ENCODE peak calls at places on chromosomes 6 and 20, in five cellular contexts. X is coronary artery; K is heart left ventricle; M is activated CD4-positive, alpha-beta T cell treated with anti-CD3 and anti-CD28 coated beads, Interleukin-2, amount 10 ng/mL, durations not matched to agents 7 days and 5 days; R is RCC 7860. A is an unnamed sample.
A peak's percentile ranks its signal among the peaks of the same experiment; 100 is the strongest.

GRCh38 chr20:23027721-23028120 is 7.4 kb upstream of the SSTR4 start:
- DNase-seq in K (no peak), R (no peak), M (no peak), X (peak; percentile 53), A (no peak)

GRCh38 chr6:26327450-26328264 is 37.3 kb upstream of the BTN3A2 start:
- DNase-seq in X (no peak), R (peak; percentile 61), K (no peak), M (peak; percentile 57), A (no peak)

GRCh38 chr6:154161689-154162088 is 122.6 kb downstream of the OPRM1 start:
- DNase-seq in M (no peak), X (no peak), K (no peak), R (no peak), A (peak; percentile 40)

GRCh38 chr6:167030222-167031072 is 31.2 kb downstream of the CEP43 start:
- DNase-seq in K (no peak), R (no peak), X (no peak), M (no peak), A (no peak)

GRCh38 chr6:161954077-161954476 is 680.2 kb upstream of the AGPAT4 start:
- DNase-seq in X (no peak), K (no peak), M (no peak), R (no peak), A (no peak)

GRCh38 chr6:152948150-152948768 is 34.6 kb downstream of the FBXO5 start:
- DNase-seq in M (peak; percentile 42), X (no peak), K (no peak), R (peak; percentile 35), A (peak; percentile 42)

GRCh38 chr6:3237761-3238662 is 10.6 kb upstream of the TUBB2B start:
- DNase-seq in K (no peak), X (no peak), R (no peak), M (no peak), A (peak; percentile 75)

GRCh38 chr6:29617782-29618557 is 15.0 kb downstream of the GABBR1 start:
- DNase-seq in K (no peak), R (no peak), M (no peak), X (no peak), A (no peak)

GRCh38 chr6:161443868-161444267 is 170.0 kb upstream of the AGPAT4 start:
- DNase-seq in K (peak; percentile 48), R (no peak), X (no peak), M (no peak), A (no peak)

GRCh38 chr20:51598581-51598980 is 56.1 kb upstream of the NFATC2 start:
- DNase-seq in K (no peak), R (no peak), M (no peak), X (no peak), A (no peak)

GRCh38 chr6:105785412-105785811 is 300.7 kb upstream of the PRDM1 start:
- DNase-seq in X (no peak), M (no peak), R (no peak), K (no peak), A (no peak)

GRCh38 chr20:37821691-37822655 is 81.0 kb upstream of the VSTM2L start:
- DNase-seq in X (no peak), M (no peak), K (no peak), R (peak; percentile 87), A (no peak)

GRCh38 chr20:46308258-46309157 is at the start of gene CDH22:
- DNase-seq in X (no peak), K (peak; percentile 14), M (peak; percentile 17), R (no peak), A (no peak)

A was measured in MM.1S.